ENCODE peak calls at places on chromosomes 4 and X, in eight cellular contexts. O, A, D, E, K, V, S and I are unnamed samples.

GRCh38 chr4:123661080-123661737 is 264.6 kb downstream of the SPRY1 start:
- DNase-seq in O (no peak), A (no peak), D (peak; percentile 21), E (peak; percentile 53), K (no peak), V (no peak), S (no peak), I (no peak)

GRCh38 chr4:75714681-75715080 is 9.7 kb upstream of the USO1 start:
- DNase-seq in O (no peak), A (no peak), D (peak; percentile 51), E (no peak), K (no peak), V (no peak), S (no peak), I (no peak)

GRCh38 chr4:171025776-171026175 is 787.4 kb upstream of the GALNTL6 start:
- DNase-seq in O (no peak), A (no peak), D (no peak), E (no peak), K (no peak), V (no peak), S (no peak), I (peak; percentile 15)

GRCh38 chr4:124206779-124207605 is 505.5 kb downstream of the ANKRD50 start:
- DNase-seq in O (no peak), A (no peak), D (peak; percentile 49), E (no peak), K (no peak), V (no peak), S (no peak), I (no peak)

GRCh38 chrX:46637937-46638336 is 64.4 kb downstream of the CHST7 start:
- DNase-seq in O (peak; percentile 17), A (peak; percentile 21), D (no peak), E (no peak), K (no peak), V (no peak), S (no peak), I (peak; percentile 65)

GRCh38 chrX:95762716-95763115 is 921.9 kb upstream of the DIAPH2 start:
- DNase-seq in O (no peak), A (no peak), D (no peak), E (no peak), K (no peak), V (no peak), S (no peak), I (no peak)

GRCh38 chr4:1720163-1720983 is 750 bp downstream of the TMEM129 start:
- DNase-seq in O (peak; percentile 66), A (peak; percentile 48), D (peak; percentile 45), E (no peak), K (no peak), V (no peak), S (no peak), I (peak; percentile 75)

GRCh38 chr4:108574402-108574801 is 46.0 kb upstream of the RPL34 start:
- DNase-seq in O (no peak), A (no peak), D (no peak), E (no peak), K (no peak), V (no peak), S (no peak), I (no peak)

GRCh38 chrX:106903291-106903820 is at the start of gene RIPPLY1:
- DNase-seq in O (no peak), A (no peak), D (no peak), E (no peak), K (no peak), V (no peak), S (no peak), I (no peak)

GRCh38 chrX:150482537-150483217 is 85.7 kb upstream of the MTM1 start:
- DNase-seq in O (peak; percentile 79), A (no peak), D (peak; percentile 4), E (peak; percentile 22), K (no peak), V (peak; percentile 52), S (no peak), I (no peak)

GRCh38 chrX:115350696-115351408 is 61.3 kb downstream of the LUZP4 start:
- DNase-seq in O (no peak), A (no peak), D (peak; percentile 75), E (no peak), K (no peak), V (no peak), S (no peak), I (no peak)

GRCh38 chrX:147950352-147950751 is 30.8 kb upstream of the FMR1NB start:
- DNase-seq in O (no peak), A (no peak), D (no peak), E (no peak), K (no peak), V (no peak), S (no peak), I (no peak)

GRCh38 chr4:44629280-44629866 is 22.1 kb downstream of the YIPF7 start:
- DNase-seq in O (peak; percentile 63), A (peak; percentile 54), D (peak; percentile 11), E (peak; percentile 4), K (peak; percentile 13), V (peak; percentile 14), S (no peak), I (peak; percentile 28)

GRCh38 chr4:177573487-177573886 is 131.2 kb upstream of the AGA start:
- DNase-seq in O (no peak), A (no peak), D (peak; percentile 79), E (peak; percentile 42), K (no peak), V (no peak), S (no peak), I (no peak)